ENCODE peak calls at places on chromosomes 1 and 21, in five cellular contexts. One of them, this sample, is unnamed.

GRCh38 chr1:183792300-183792699 is 12.6 kb upstream of the RGL1 start:
- DNase-seq in GM19239: no peak
- DNase-seq in ureter: no peak
- DNase-seq in HT1080: no peak
- DNase-seq in Kasumi-1: peak; percentile 33
- DNase-seq in this sample: no peak

GRCh38 chr1:163071381-163072255 is 2.5 kb downstream of the RGS4 start:
- DNase-seq in Kasumi-1: peak; percentile 37
- DNase-seq in HT1080: peak; percentile 91
- DNase-seq in ureter: peak; percentile 59
- DNase-seq in GM19239: peak; percentile 14
- DNase-seq in this sample: peak; percentile 87

GRCh38 chr1:36128126-36128904 is 3.3 kb upstream of the COL8A2 start:
- DNase-seq in GM19239: no peak
- DNase-seq in Kasumi-1: no peak
- DNase-seq in HT1080: peak; percentile 85
- DNase-seq in ureter: no peak
- DNase-seq in this sample: peak; percentile 74

GRCh38 chr1:206469933-206470691 is at the start of gene IKBKE:
- DNase-seq in HT1080: peak; percentile 80
- DNase-seq in ureter: peak; percentile 65
- DNase-seq in Kasumi-1: peak; percentile 98
- DNase-seq in GM19239: peak; percentile 80
- DNase-seq in this sample: peak; percentile 69

GRCh38 chr1:156910309-156910782 is 10.1 kb upstream of the LRRC71 start:
- DNase-seq in ureter: no peak
- DNase-seq in Kasumi-1: peak; percentile 57
- DNase-seq in GM19239: peak; percentile 72
- DNase-seq in HT1080: no peak
- DNase-seq in this sample: no peak

GRCh38 chr1:204448321-204448964 is 36.8 kb upstream of the PPP1R15B start:
- DNase-seq in HT1080: peak; percentile 70
- DNase-seq in GM19239: no peak
- DNase-seq in Kasumi-1: no peak
- DNase-seq in ureter: peak; percentile 69
- DNase-seq in this sample: peak; percentile 89

GRCh38 chr1:185996211-185996610 is 262.0 kb downstream of the HMCN1 start:
- DNase-seq in ureter: no peak
- DNase-seq in Kasumi-1: no peak
- DNase-seq in GM19239: no peak
- DNase-seq in HT1080: peak; percentile 84
- DNase-seq in this sample: peak; percentile 93

GRCh38 chr1:175725684-175726083 is 17.7 kb downstream of the TNR start:
- DNase-seq in HT1080: peak; percentile 26
- DNase-seq in ureter: no peak
- DNase-seq in GM19239: peak; percentile 12
- DNase-seq in Kasumi-1: peak; percentile 43
- DNase-seq in this sample: peak; percentile 20

GRCh38 chr1:3114846-3115245 is 45.8 kb downstream of the PRDM16 start:
- DNase-seq in ureter: no peak
- DNase-seq in Kasumi-1: no peak
- DNase-seq in HT1080: no peak
- DNase-seq in GM19239: no peak
- DNase-seq in this sample: no peak

GRCh38 chr1:74549947-74550346 is 37.5 kb upstream of the LRRC53 start:
- DNase-seq in Kasumi-1: no peak
- DNase-seq in ureter: no peak
- DNase-seq in HT1080: no peak
- DNase-seq in GM19239: no peak
- DNase-seq in this sample: no peak

GRCh38 chr1:58570817-58571216 is 6.2 kb downstream of the TACSTD2 start:
- DNase-seq in Kasumi-1: no peak
- DNase-seq in GM19239: no peak
- DNase-seq in HT1080: peak; percentile 8
- DNase-seq in ureter: no peak
- DNase-seq in this sample: peak; percentile 66

GRCh38 chr1:106876384-106876783 is 180.1 kb upstream of the PRMT6 start:
- DNase-seq in HT1080: peak; percentile 45
- DNase-seq in Kasumi-1: peak; percentile 58
- DNase-seq in ureter: no peak
- DNase-seq in GM19239: no peak
- DNase-seq in this sample: no peak

GRCh38 chr1:93988634-93989350 is 79.6 kb upstream of the GCLM start:
- DNase-seq in Kasumi-1: peak; percentile 45
- DNase-seq in HT1080: peak; percentile 93
- DNase-seq in GM19239: no peak
- DNase-seq in ureter: no peak
- DNase-seq in this sample: peak; percentile 97

GRCh38 chr21:45920824-45921600 is 60.6 kb upstream of the COL6A1 start:
- DNase-seq in HT1080: no peak
- DNase-seq in Kasumi-1: no peak
- DNase-seq in GM19239: no peak
- DNase-seq in ureter: no peak
- DNase-seq in this sample: no peak

GRCh38 chr1:224057461-224058199 is 56.3 kb upstream of the FBXO28 start:
- DNase-seq in ureter: no peak
- DNase-seq in Kasumi-1: no peak
- DNase-seq in GM19239: no peak
- DNase-seq in HT1080: no peak
- DNase-seq in this sample: peak; percentile 28

GRCh38 chr1:225817611-225818061 is 7.7 kb downstream of the EPHX1 start:
- DNase-seq in Kasumi-1: no peak
- DNase-seq in GM19239: no peak
- DNase-seq in ureter: peak; percentile 86
- DNase-seq in HT1080: peak; percentile 79
- DNase-seq in this sample: peak; percentile 75

GRCh38 chr1:94475232-94475631 is 57.0 kb downstream of the ABCD3 start:
- DNase-seq in Kasumi-1: no peak
- DNase-seq in HT1080: no peak
- DNase-seq in GM19239: no peak
- DNase-seq in ureter: no peak
- DNase-seq in this sample: no peak

GRCh38 chr1:201500670-201501120 is 6.2 kb downstream of the CSRP1 start:
- DNase-seq in Kasumi-1: no peak
- DNase-seq in GM19239: no peak
- DNase-seq in HT1080: no peak
- DNase-seq in ureter: no peak
- DNase-seq in this sample: no peak

GRCh38 chr21:41929248-41929647 is 24.6 kb downstream of the C2CD2 start:
- DNase-seq in Kasumi-1: no peak
- DNase-seq in ureter: no peak
- DNase-seq in GM19239: no peak
- DNase-seq in HT1080: no peak
- DNase-seq in this sample: no peak

GRCh38 chr1:21258331-21259134 is 31.7 kb downstream of the ECE1 start:
- DNase-seq in ureter: no peak
- DNase-seq in HT1080: no peak
- DNase-seq in Kasumi-1: no peak
- DNase-seq in GM19239: no peak
- DNase-seq in this sample: peak; percentile 29

GRCh38 chr1:173467426-173467825 is 9.7 kb upstream of the PRDX6 start:
- DNase-seq in Kasumi-1: no peak
- DNase-seq in HT1080: no peak
- DNase-seq in ureter: no peak
- DNase-seq in GM19239: no peak
- DNase-seq in this sample: no peak

GRCh38 chr1:236066828-236067386 is 2.0 kb upstream of the NID1 start:
- DNase-seq in ureter: peak; percentile 77
- DNase-seq in GM19239: peak; percentile 65
- DNase-seq in HT1080: no peak
- DNase-seq in Kasumi-1: peak; percentile 89
- DNase-seq in this sample: no peak

GRCh38 chr1:39901486-39902120 is at the start of gene MYCL:
- DNase-seq in ureter: peak; percentile 89
- DNase-seq in Kasumi-1: peak; percentile 62
- DNase-seq in HT1080: peak; percentile 58
- DNase-seq in GM19239: peak; percentile 84
- DNase-seq in this sample: peak; percentile 92

GRCh38 chr1:67367370-67368345 is 60.0 kb downstream of the IL12RB2 start:
- DNase-seq in GM19239: no peak
- DNase-seq in ureter: no peak
- DNase-seq in HT1080: no peak
- DNase-seq in Kasumi-1: no peak
- DNase-seq in this sample: no peak

GRCh38 chr1:177877086-177877485 is 92.8 kb downstream of the SEC16B start:
- DNase-seq in GM19239: no peak
- DNase-seq in HT1080: no peak
- DNase-seq in Kasumi-1: no peak
- DNase-seq in ureter: no peak
- DNase-seq in this sample: no peak

GRCh38 chr1:197042676-197043341 is 24.3 kb downstream of the F13B start:
- DNase-seq in Kasumi-1: no peak
- DNase-seq in GM19239: no peak
- DNase-seq in ureter: no peak
- DNase-seq in HT1080: no peak
- DNase-seq in this sample: no peak

GRCh38 chr1:111448482-111448917 is 556 bp downstream of the WDR77 start:
- DNase-seq in GM19239: no peak
- DNase-seq in Kasumi-1: no peak
- DNase-seq in ureter: no peak
- DNase-seq in HT1080: peak; percentile 13
- DNase-seq in this sample: peak; percentile 48

This sample was measured in mammary epithelial cell.